ENCODE peak calls at places on chromosomes 16 and 17, in four cellular contexts. T is HEK293T; C is IMR-90; G is activated CD4-positive, alpha-beta T cell treated with anti-CD3 and anti-CD28 coated beads, Interleukin-2, amount 10 ng/mL, durations not matched to agents 7 days and 5 days. P is an unnamed sample.

GRCh38 chr16:49617710-49618330 is 238.1 kb downstream of the ZNF423 start:
- DNase-seq in T (no peak), C (no peak), G (no peak), P (no peak)

GRCh38 chr16:25256821-25257503 is 683 bp downstream of the ZKSCAN2 start:
- DNase-seq in T (peak), C (peak), G (peak), P (no peak)

GRCh38 chr16:49876716-49877129 is 20.8 kb upstream of the ZNF423 start:
- DNase-seq in T (peak), C (no peak), G (peak), P (peak)

GRCh38 chr17:62140836-62141235 is 75.8 kb upstream of the MED13 start:
- DNase-seq in T (no peak), C (peak), G (no peak), P (no peak)

GRCh38 chr16:12416136-12416787 is 387.4 kb downstream of the CPPED1 start:
- DNase-seq in T (no peak), C (no peak), G (no peak), P (no peak)

GRCh38 chr16:16102738-16103137 is 120.6 kb downstream of the ABCC6 start:
- DNase-seq in T (no peak), C (no peak), G (no peak), P (no peak)

GRCh38 chr16:58628845-58629680 is 563 bp downstream of the CNOT1 start:
- DNase-seq in T (peak), C (peak), G (peak), P (peak)

GRCh38 chr17:7183433-7184090 is 4.4 kb upstream of the ASGR1 start:
- DNase-seq in T (no peak), C (no peak), G (no peak), P (no peak)

GRCh38 chr17:40530988-40531971 is 29.9 kb upstream of the TNS4 start:
- DNase-seq in T (no peak), C (no peak), G (peak), P (no peak)

GRCh38 chr16:85347213-85347591 is 234.9 kb upstream of the CIBAR2 start:
- DNase-seq in T (peak), C (no peak), G (peak), P (no peak)

GRCh38 chr16:11726008-11726407 is 16.6 kb downstream of the TXNDC11 start:
- DNase-seq in T (no peak), C (no peak), G (no peak), P (no peak)

GRCh38 chr17:57832299-57832698 is 17.5 kb downstream of the MRPS23 start:
- DNase-seq in T (no peak), C (no peak), G (no peak), P (no peak)

GRCh38 chr16:69520800-69521602 is 44.8 kb upstream of the NFAT5 start:
- DNase-seq in T (no peak), C (no peak), G (peak), P (no peak)

GRCh38 chr16:68297908-68298307 is 12.8 kb downstream of the SLC7A6OS start:
- DNase-seq in T (no peak), C (peak), G (no peak), P (no peak)

GRCh38 chr17:61410555-61411089 is 11.0 kb downstream of the TBX2 start:
- DNase-seq in T (no peak), C (peak), G (peak), P (peak)

GRCh38 chr17:16313159-16314090 is 39.8 kb downstream of the CENPV start:
- DNase-seq in T (peak), C (peak), G (no peak), P (no peak)

GRCh38 chr17:60154616-60155426 is 5.0 kb downstream of the CA4 start:
- DNase-seq in T (no peak), C (peak), G (no peak), P (no peak)

GRCh38 chr16:56681939-56682702 is at the start of gene MT1X:
- DNase-seq in T (peak), C (peak), G (peak), P (peak)

GRCh38 chr17:48647103-48647963 is 21.2 kb upstream of the HOXB9 start:
- DNase-seq in T (peak), C (no peak), G (no peak), P (no peak)

GRCh38 chr17:58680038-58680369 is 11.8 kb downstream of the TEX14 start:
- DNase-seq in T (no peak), C (no peak), G (no peak), P (no peak)

GRCh38 chr17:6124856-6125255 is 54.7 kb downstream of the WSCD1 start:
- DNase-seq in T (no peak), C (no peak), G (no peak), P (no peak)

GRCh38 chr17:71636644-71637043 is 484.2 kb upstream of the SOX9 start:
- DNase-seq in T (no peak), C (no peak), G (no peak), P (no peak)

GRCh38 chr16:19745286-19746018 is 27.4 kb downstream of the IQCK start:
- DNase-seq in T (no peak), C (peak), G (no peak), P (no peak)

GRCh38 chr17:43868236-43868994 is 21.4 kb downstream of the CD300LG start:
- DNase-seq in T (no peak), C (no peak), G (no peak), P (no peak)

GRCh38 chr17:194844-195602 is 13.6 kb upstream of the DOC2B start:
- DNase-seq in T (no peak), C (no peak), G (no peak), P (no peak)

GRCh38 chr16:54651440-54651839 is 279.2 kb upstream of the IRX5 start:
- DNase-seq in T (no peak), C (no peak), G (no peak), P (no peak)

GRCh38 chr16:72791786-72792185 is 256.1 kb downstream of the ZFHX3 start:
- DNase-seq in T (no peak), C (no peak), G (no peak), P (no peak)

P was measured in left ventricle myocardium inferior.